ENCODE peak calls at places on chromosomes 16 and 17, in six cellular contexts. B, Z, A, U, V and N are unnamed samples.

GRCh38 chr17:73551756-73552155 is 92.5 kb downstream of the SDK2 start:
- DNase-seq in A (no peak), Z (no peak), V (no peak), B (peak), U (peak), N (no peak)

GRCh38 chr17:15411556-15412198 is 55.7 kb downstream of the CDRT4 start:
- DNase-seq in V (no peak), A (no peak), B (no peak), U (no peak), Z (no peak), N (no peak)

GRCh38 chr16:30491744-30492308 is 19.3 kb downstream of the ITGAL start:
- DNase-seq in Z (peak), B (peak), U (no peak), V (no peak), A (peak), N (peak)

GRCh38 chr17:49260922-49261291 is 30.3 kb upstream of the PHOSPHO1 start:
- DNase-seq in V (no peak), U (no peak), A (no peak), Z (no peak), B (no peak), N (no peak)

GRCh38 chr17:50447870-50448573 is 20.7 kb downstream of the CHAD start:
- DNase-seq in U (no peak), B (no peak), Z (no peak), V (no peak), A (no peak), N (no peak)

GRCh38 chr17:29433551-29433950 is 43.4 kb downstream of the TAOK1 start:
- DNase-seq in Z (no peak), V (no peak), A (no peak), U (peak), B (no peak), N (no peak)

GRCh38 chr16:15672514-15673167 is 22.6 kb downstream of the NDE1 start:
- DNase-seq in U (peak), Z (peak), B (peak), A (peak), V (peak), N (peak)

GRCh38 chr17:36934144-36934758 is 3.0 kb upstream of the LHX1 start:
- DNase-seq in V (no peak), Z (no peak), A (no peak), B (no peak), U (peak), N (no peak)

GRCh38 chr17:41650794-41651624 is 26.6 kb upstream of the KRT17 start:
- DNase-seq in A (no peak), V (no peak), Z (no peak), U (no peak), B (no peak), N (no peak)